ENCODE peak calls at places on chromosomes 6 and 20, in seven cellular contexts. Y is ovary; C is vagina; N is psoas muscle; A is CD8-positive, alpha-beta T cell; Q is upper lobe of left lung; B is HCT116. S is an unnamed sample. For H3K27me3, the result is how much of the 10 kb centered on the place peaks cover.

GRCh38 chr6:74752303-74752702 is 453.6 kb downstream of the COL12A1 start:
- DNase-seq in Y (no peak), C (no peak), N (no peak), A (no peak), Q (no peak), B (no peak), S (no peak)

GRCh38 chr6:143271024-143271423 is 179.5 kb downstream of the ADAT2 start:
- DNase-seq in Y (peak), C (no peak), N (no peak), A (no peak), Q (no peak), B (no peak), S (no peak)

GRCh38 chr6:11368760-11369159 is 136.3 kb upstream of the NEDD9 start:
- DNase-seq in Y (no peak), C (no peak), N (no peak), A (no peak), Q (no peak), B (no peak), S (no peak)

GRCh38 chr6:53894086-53894485 is 99.3 kb downstream of the LRRC1 start:
- DNase-seq in Y (no peak), C (no peak), N (no peak), A (peak), Q (no peak), B (no peak), S (no peak)

GRCh38 chr20:36950432-36951197 is 893 bp downstream of the SAMHD1 start:
- DNase-seq in Y (no peak), C (no peak), N (no peak), A (peak), Q (no peak), B (no peak), S (no peak)

GRCh38 chr20:23147964-23148720 is 62.0 kb upstream of the CD93 start:
- DNase-seq in Y (no peak), C (no peak), N (peak), A (no peak), Q (no peak), B (peak), S (no peak)

GRCh38 chr6:139290787-139291294 is 957 bp downstream of the TXLNB start:
- DNase-seq in Y (no peak), C (no peak), N (peak), A (peak), Q (no peak), B (no peak), S (no peak)

GRCh38 chr6:31814677-31815024 is 432 bp downstream of the HSPA1L start:
- DNase-seq in Y (no peak), C (peak), N (peak), A (peak), Q (no peak), B (peak), S (peak)

GRCh38 chr6:28082939-28083338 is 2.6 kb downstream of the ZNF165 start:
- DNase-seq in Y (no peak), C (no peak), N (no peak), A (no peak), Q (no peak), B (no peak), S (no peak)

GRCh38 chr6:110180228-110181008 is at the start of gene CDC40:
- DNase-seq in Y (peak), C (peak), N (peak), A (peak), Q (peak), B (no peak), S (no peak)

GRCh38 chr6:139711714-139712585 is 337.5 kb upstream of the CITED2 start:
- DNase-seq in Y (no peak), C (no peak), N (no peak), A (no peak), Q (no peak), B (no peak), S (no peak)

GRCh38 chr6:149268768-149269167 is 48.7 kb upstream of the TAB2 start:
- DNase-seq in Y (no peak), C (no peak), N (no peak), A (no peak), Q (no peak), B (no peak), S (no peak)

GRCh38 chr6:150539111-150539510 is 60.6 kb upstream of the PLEKHG1 start:
- DNase-seq in Y (no peak), C (no peak), N (no peak), A (no peak), Q (no peak), B (no peak), S (no peak)

GRCh38 chr6:8623441-8623840 is 188.1 kb upstream of the SLC35B3 start:
- DNase-seq in Y (no peak), C (no peak), N (no peak), A (no peak), Q (no peak), B (no peak), S (no peak)

GRCh38 chr20:62364911-62365736 is 2.0 kb downstream of the LAMA5 start:
- DNase-seq in Y (peak), C (no peak), N (peak), A (no peak), Q (peak), B (no peak), S (no peak)

GRCh38 chr20:62367136-62367482 is at the start of gene LAMA5:
- DNase-seq in Y (no peak), C (no peak), N (peak), A (no peak), Q (peak), B (no peak), S (no peak)

GRCh38 chr20:62366370-62367135 is 559 bp downstream of the LAMA5 start:
- DNase-seq in Y (no peak), C (no peak), N (peak), A (no peak), Q (peak), B (no peak), S (no peak)

GRCh38 chr20:62363920-62364851 is 2.9 kb downstream of the LAMA5 start:
- DNase-seq in Y (peak), C (no peak), N (peak), A (no peak), Q (peak), B (no peak), S (no peak)

GRCh38 chr20:62365814-62366369 is 1.2 kb downstream of the LAMA5 start:
- DNase-seq in Y (no peak), C (no peak), N (peak), A (no peak), Q (peak), B (no peak), S (no peak)
- H3K27me3 ChIP-seq in Y (under half), C (under half), N (under half), A (under half), Q (under half), B (under half), S (under half)

GRCh38 chr6:106804238-106805016 is 170.1 kb downstream of the CD24 start:
- DNase-seq in Y (no peak), C (no peak), N (no peak), A (no peak), Q (no peak), B (no peak), S (no peak)
- TF ChIP-seq CTCF in Y (no peak), C (no peak), N (no peak), A (no peak), Q (no peak), B (no peak), S (no peak)

DNA sequence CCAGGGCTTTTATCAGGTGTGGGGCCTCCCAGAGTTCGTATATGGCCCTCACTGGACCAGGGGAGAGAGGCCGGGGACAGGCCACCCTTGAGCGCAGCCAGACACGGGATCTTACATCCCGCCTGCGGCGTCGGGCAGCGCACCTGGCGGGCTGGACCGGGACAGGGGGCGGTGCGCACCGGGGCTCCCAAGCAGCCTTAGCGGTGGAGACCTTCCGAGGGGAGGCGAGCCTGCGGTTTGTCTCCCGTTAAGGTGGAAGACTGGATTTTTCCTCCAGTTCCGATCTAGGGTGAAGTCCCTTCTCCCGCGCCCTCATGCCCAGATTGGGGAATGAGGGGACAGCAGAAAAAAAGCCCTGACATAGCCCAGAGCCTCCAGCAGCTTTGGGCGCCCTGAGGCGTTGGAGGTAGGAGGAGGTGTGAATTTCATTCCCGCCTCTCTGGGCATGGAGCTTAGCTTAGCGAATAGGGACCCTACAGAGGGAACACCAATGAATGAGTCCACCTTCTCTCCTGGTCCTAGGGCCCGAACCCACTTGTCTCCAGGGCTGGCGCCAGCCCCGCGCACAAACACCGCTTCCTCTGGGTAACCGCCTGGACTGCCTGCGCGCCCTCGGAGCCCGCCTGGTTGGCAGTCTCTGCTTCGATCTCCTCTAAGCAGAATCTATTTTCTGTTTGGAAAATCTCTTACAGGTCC is 6.7 kb upstream of the LAMP5 start:
- DNase-seq in Y (no peak), C (no peak), N (no peak), A (no peak), Q (peak), B (no peak), S (no peak)
- H3K27me3 ChIP-seq in Y (under half), C (under half), N (half or more), A (under half), Q (under half), B (under half), S (under half)

GRCh38 chr6:142138876-142139275 is 6.2 kb downstream of the GJE1 start:
- DNase-seq in Y (no peak), C (no peak), N (no peak), A (no peak), Q (no peak), B (no peak), S (no peak)
- TF ChIP-seq CTCF in Y (no peak), C (no peak), N (no peak), A (no peak), Q (no peak), B (no peak), S (no peak)

GRCh38 chr6:26221186-26221585 is 134.0 kb downstream of the HFE start:
- DNase-seq in Y (no peak), C (no peak), N (no peak), A (no peak), Q (no peak), B (no peak), S (no peak)
- H3K27me3 ChIP-seq in Y (under half), C (under half), N (half or more), A (under half), Q (under half), B (under half), S (under half)

DNA sequence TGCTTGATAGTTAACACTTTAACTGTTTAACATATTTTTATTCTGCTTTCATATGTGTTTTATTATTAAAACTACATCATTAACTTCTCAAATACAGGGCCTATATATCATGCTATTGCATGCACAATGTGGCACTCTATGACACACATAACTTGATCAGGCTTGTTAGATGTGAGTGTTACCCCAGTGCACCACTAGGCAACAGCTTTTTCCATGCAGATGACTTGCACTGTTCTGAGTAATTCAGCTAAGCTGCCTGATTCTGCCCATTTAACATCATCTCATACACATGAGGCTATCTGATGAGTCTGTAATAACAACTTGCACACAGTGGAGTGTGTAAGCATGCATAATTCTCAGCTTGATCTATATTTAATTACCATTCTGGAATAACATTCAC is 83.0 kb downstream of the GRM1 start:
- DNase-seq in Y (no peak), C (no peak), N (no peak), A (no peak), Q (no peak), B (no peak), S (no peak)
- TF ChIP-seq CTCF in Y (no peak), C (no peak), N (no peak), A (no peak), Q (no peak), B (no peak), S (no peak)

GRCh38 chr20:21780528-21780927 is 75.1 kb downstream of the PAX1 start:
- DNase-seq in Y (no peak), C (no peak), N (no peak), A (no peak), Q (no peak), B (no peak), S (no peak)

GRCh38 chr20:21781446-21782075 is 76.1 kb downstream of the PAX1 start:
- DNase-seq in Y (no peak), C (no peak), N (no peak), A (no peak), Q (peak), B (no peak), S (no peak)
- H3K27me3 ChIP-seq in Y (under half), C (under half), N (under half), A (under half), Q (under half), B (under half), S (under half)

DNA sequence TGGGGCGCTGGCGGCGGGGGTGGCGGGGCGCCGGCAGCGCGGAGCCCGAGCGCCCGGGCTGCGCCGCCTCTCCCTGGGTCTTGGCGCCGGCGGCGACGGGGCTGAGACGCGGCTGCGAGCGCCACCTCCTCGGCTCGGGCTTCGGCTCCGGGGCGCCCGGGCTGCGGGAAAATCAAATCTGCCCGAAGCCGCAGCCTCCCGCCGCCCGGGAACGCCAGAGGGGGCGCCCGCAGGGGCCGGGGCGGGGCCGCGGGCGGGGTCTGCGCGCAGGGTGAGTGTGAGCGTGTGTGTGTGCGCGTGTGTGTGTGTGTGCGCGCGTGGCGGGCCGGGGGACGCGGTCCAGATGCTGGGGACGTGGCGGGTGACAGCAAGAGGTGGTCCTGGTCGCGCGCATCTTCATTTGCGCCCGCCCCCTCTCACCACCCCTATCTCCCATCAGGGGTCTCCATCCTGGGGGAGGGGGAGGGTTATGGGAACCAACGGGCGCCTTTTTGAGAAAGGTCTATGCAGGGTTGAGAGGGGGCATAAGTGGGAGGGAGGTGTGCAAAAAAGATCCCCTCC is 655 bp upstream of the CPNE5 start:
- DNase-seq in Y (peak), C (no peak), N (peak), A (peak), Q (peak), B (peak), S (no peak)
- TF ChIP-seq CTCF in Y (peak), C (no peak), N (peak), A (no peak), Q (no peak), B (no peak), S (no peak)

DNA sequence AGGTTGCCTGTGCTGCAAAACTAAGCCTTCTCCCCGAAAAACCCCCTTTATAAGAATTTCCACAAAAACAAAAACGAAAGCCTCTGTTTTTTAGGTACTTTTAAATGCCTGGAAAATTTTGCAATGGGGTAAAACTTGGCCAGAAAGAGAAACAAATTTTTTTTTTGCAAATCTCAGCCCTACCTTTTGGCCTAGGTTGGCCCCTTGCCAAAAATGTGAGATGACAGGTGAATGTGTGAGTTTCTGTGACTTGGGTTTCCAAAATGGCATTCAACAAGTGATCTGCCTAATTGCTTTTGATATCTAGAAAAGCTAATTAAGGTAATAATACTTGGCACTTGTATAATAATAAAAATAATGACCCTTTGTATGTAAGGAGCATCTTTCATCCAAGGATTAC is 48.4 kb downstream of the MAFB start:
- DNase-seq in Y (no peak), C (no peak), N (no peak), A (no peak), Q (no peak), B (no peak), S (no peak)
- H3K27me3 ChIP-seq in Y (under half), C (under half), N (under half), A (under half), Q (under half), B (under half), S (under half)

DNA sequence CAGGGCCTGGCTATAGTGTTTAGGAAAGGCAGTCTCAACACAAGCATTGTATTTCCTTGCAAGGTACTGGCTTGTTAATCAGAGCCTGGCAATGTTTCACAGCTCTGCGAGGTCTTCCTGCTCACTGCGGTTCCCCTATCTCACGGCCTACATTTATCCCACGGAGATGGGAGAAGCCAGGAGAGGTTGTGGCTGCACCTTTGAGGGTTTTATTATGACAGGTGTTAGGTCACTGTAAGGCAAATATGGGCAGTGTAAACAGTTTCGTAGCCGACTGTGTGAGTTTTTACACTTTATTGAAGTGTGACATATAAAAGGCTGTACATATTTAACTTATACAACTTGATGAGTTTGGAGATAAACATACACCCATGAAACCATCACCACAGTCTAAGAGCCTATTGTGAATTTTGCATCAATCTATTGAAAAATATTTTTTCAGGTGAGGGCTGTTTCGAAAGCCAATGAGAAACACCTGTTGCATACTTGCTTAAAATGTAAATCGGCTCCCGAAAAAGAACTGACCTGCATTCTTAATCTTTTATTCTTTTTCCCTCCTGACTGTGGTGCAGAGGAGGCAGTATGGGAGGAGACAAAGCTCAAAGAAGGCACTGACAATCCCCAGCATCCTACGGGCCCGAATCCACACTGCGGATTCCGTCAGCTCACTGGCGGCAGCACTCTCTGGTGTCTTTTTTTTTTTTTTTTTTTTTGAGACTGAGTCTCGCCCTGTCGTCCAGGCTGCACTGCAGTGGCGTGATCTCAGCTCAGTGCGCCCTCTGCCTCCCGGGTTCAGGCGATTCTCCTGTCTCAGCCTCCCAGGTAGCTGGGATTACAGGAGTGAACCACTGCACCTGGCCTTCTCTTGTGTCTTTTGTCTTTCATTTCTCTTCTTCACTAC is 7.5 kb upstream of the RBM38 start:
- DNase-seq in Y (peak), C (no peak), N (peak), A (no peak), Q (no peak), B (no peak), S (no peak)
- TF ChIP-seq CTCF in Y (no peak), C (no peak), N (no peak), A (no peak), Q (no peak), B (no peak), S (no peak)